ENCODE peak calls at places on chromosomes 6 and 20, in ten cellular contexts. G, L, D, W, I, J, P, F, X and Q are unnamed samples.

GRCh38 chr6:90948540-90948939 is 361.7 kb upstream of the MAP3K7 start:
- DNase-seq in G (no peak), L (no peak), D (no peak), W (no peak), I (no peak), J (no peak), P (no peak), F (no peak), X (no peak), Q (no peak)

GRCh38 chr6:28408076-28408802 is 8.7 kb upstream of the ZSCAN12 start:
- DNase-seq in G (no peak), L (no peak), D (no peak), W (no peak), I (no peak), J (no peak), P (peak), F (no peak), X (no peak), Q (no peak)

GRCh38 chr6:84707161-84707560 is 57.2 kb downstream of the TBX18 start:
- DNase-seq in G (no peak), L (no peak), D (no peak), W (peak), I (no peak), J (no peak), P (no peak), F (no peak), X (no peak), Q (no peak)

GRCh38 chr6:150302801-150303138 is 66.0 kb upstream of the IYD start:
- DNase-seq in G (no peak), L (no peak), D (no peak), W (no peak), I (no peak), J (no peak), P (no peak), F (no peak), X (no peak), Q (no peak)

GRCh38 chr6:152635949-152636674 is 1.1 kb downstream of the SYNE1 start:
- DNase-seq in G (no peak), L (no peak), D (peak), W (peak), I (peak), J (peak), P (peak), F (no peak), X (peak), Q (peak)

GRCh38 chr6:19478992-19479391 is 358.2 kb upstream of the ID4 start:
- DNase-seq in G (no peak), L (no peak), D (no peak), W (peak), I (peak), J (no peak), P (peak), F (peak), X (no peak), Q (no peak)

GRCh38 chr6:165649152-165649551 is 13.9 kb downstream of the PDE10A start:
- DNase-seq in G (no peak), L (no peak), D (no peak), W (no peak), I (no peak), J (no peak), P (no peak), F (no peak), X (no peak), Q (no peak)

GRCh38 chr6:135170849-135171248 is 10.3 kb upstream of the MYB start:
- DNase-seq in G (no peak), L (no peak), D (no peak), W (no peak), I (no peak), J (peak), P (peak), F (no peak), X (no peak), Q (no peak)

GRCh38 chr6:45411959-45412358 is 34.2 kb upstream of the SUPT3H start:
- DNase-seq in G (no peak), L (no peak), D (no peak), W (no peak), I (no peak), J (no peak), P (peak), F (no peak), X (no peak), Q (no peak)

GRCh38 chr6:14524319-14524718 is 406.7 kb downstream of the CD83 start:
- DNase-seq in G (no peak), L (no peak), D (no peak), W (peak), I (peak), J (no peak), P (no peak), F (no peak), X (no peak), Q (no peak)

GRCh38 chr6:14792118-14792955 is 453.5 kb upstream of the JARID2 start:
- DNase-seq in G (no peak), L (no peak), D (no peak), W (peak), I (no peak), J (no peak), P (no peak), F (peak), X (no peak), Q (no peak)

GRCh38 chr20:6637160-6637579 is 130.3 kb upstream of the BMP2 start:
- DNase-seq in G (no peak), L (no peak), D (no peak), W (no peak), I (no peak), J (no peak), P (no peak), F (no peak), X (no peak), Q (no peak)

GRCh38 chr6:35327349-35328027 is 14.9 kb upstream of the PPARD start:
- DNase-seq in G (no peak), L (peak), D (peak), W (peak), I (peak), J (peak), P (peak), F (no peak), X (peak), Q (no peak)

GRCh38 chr20:64182146-64182865 is 18.1 kb downstream of the MYT1 start:
- DNase-seq in G (no peak), L (no peak), D (no peak), W (no peak), I (no peak), J (no peak), P (no peak), F (no peak), X (no peak), Q (no peak)

GRCh38 chr20:2814587-2815051 is at the start of gene C20orf141:
- DNase-seq in G (peak), L (no peak), D (peak), W (peak), I (no peak), J (no peak), P (peak), F (peak), X (no peak), Q (no peak)

GRCh38 chr6:20811112-20811746 is 277.0 kb downstream of the CDKAL1 start:
- DNase-seq in G (peak), L (no peak), D (no peak), W (peak), I (no peak), J (no peak), P (peak), F (peak), X (peak), Q (no peak)

GRCh38 chr6:107634147-107635057 is 144.5 kb downstream of the SOBP start:
- DNase-seq in G (no peak), L (no peak), D (no peak), W (no peak), I (no peak), J (no peak), P (no peak), F (no peak), X (peak), Q (no peak)

GRCh38 chr6:116158641-116159040 is 32.7 kb upstream of the COL10A1 start:
- DNase-seq in G (peak), L (no peak), D (no peak), W (peak), I (no peak), J (no peak), P (peak), F (no peak), X (no peak), Q (no peak)

GRCh38 chr6:15527838-15528617 is 134.8 kb downstream of the DTNBP1 start:
- DNase-seq in G (no peak), L (no peak), D (no peak), W (no peak), I (no peak), J (no peak), P (peak), F (no peak), X (no peak), Q (no peak)

GRCh38 chr6:42452171-42453026 is 673 bp upstream of the TRERF1 start:
- DNase-seq in G (peak), L (peak), D (peak), W (peak), I (peak), J (peak), P (peak), F (no peak), X (peak), Q (no peak)

GRCh38 chr6:64376394-64376793 is 740.8 kb downstream of the PHF3 start:
- DNase-seq in G (no peak), L (no peak), D (no peak), W (no peak), I (no peak), J (no peak), P (no peak), F (no peak), X (no peak), Q (no peak)

GRCh38 chr20:44681796-44682566 is 30.5 kb upstream of the ADA start:
- DNase-seq in G (no peak), L (no peak), D (no peak), W (no peak), I (no peak), J (no peak), P (no peak), F (no peak), X (no peak), Q (no peak)

GRCh38 chr20:3586111-3586510 is 77.1 kb downstream of the GFRA4 start:
- DNase-seq in G (no peak), L (no peak), D (no peak), W (no peak), I (no peak), J (no peak), P (no peak), F (no peak), X (no peak), Q (no peak)

GRCh38 chr6:52839124-52840055 is 1.2 kb downstream of the GSTA5 start:
- DNase-seq in G (peak), L (no peak), D (no peak), W (peak), I (peak), J (peak), P (peak), F (no peak), X (peak), Q (no peak)

GRCh38 chr6:87806635-87807034 is 104.6 kb upstream of the AKIRIN2 start:
- DNase-seq in G (no peak), L (no peak), D (no peak), W (no peak), I (no peak), J (peak), P (no peak), F (no peak), X (no peak), Q (no peak)

GRCh38 chr6:147586044-147586443 is 77.6 kb downstream of the SAMD5 start:
- DNase-seq in G (no peak), L (no peak), D (no peak), W (peak), I (peak), J (no peak), P (peak), F (no peak), X (no peak), Q (no peak)

GRCh38 chr6:4817551-4817950 is 41.3 kb downstream of the CDYL start:
- DNase-seq in G (no peak), L (no peak), D (no peak), W (peak), I (no peak), J (no peak), P (no peak), F (no peak), X (no peak), Q (no peak)

GRCh38 chr6:45916692-45917091 is 99.0 kb downstream of the CLIC5 start:
- DNase-seq in G (no peak), L (no peak), D (no peak), W (no peak), I (no peak), J (no peak), P (no peak), F (no peak), X (no peak), Q (no peak)

GRCh38 chr6:82144852-82145332 is 102.7 kb downstream of the IBTK start:
- DNase-seq in G (peak), L (no peak), D (peak), W (peak), I (peak), J (peak), P (peak), F (peak), X (no peak), Q (no peak)

GRCh38 chr6:32886674-32887383 is 32.8 kb downstream of the PSMB9 start:
- DNase-seq in G (peak), L (no peak), D (peak), W (peak), I (peak), J (no peak), P (peak), F (peak), X (no peak), Q (no peak)

GRCh38 chr6:45504947-45505346 is 127.2 kb upstream of the SUPT3H start:
- DNase-seq in G (no peak), L (no peak), D (no peak), W (peak), I (no peak), J (no peak), P (peak), F (peak), X (peak), Q (no peak)

GRCh38 chr20:872855-873520 is 39.5 kb downstream of the FAM110A start:
- DNase-seq in G (no peak), L (no peak), D (no peak), W (no peak), I (no peak), J (no peak), P (no peak), F (no peak), X (peak), Q (no peak)

GRCh38 chr6:119749341-119749740 is 399.8 kb upstream of the MAN1A1 start:
- DNase-seq in G (no peak), L (no peak), D (no peak), W (no peak), I (no peak), J (no peak), P (no peak), F (no peak), X (no peak), Q (no peak)

GRCh38 chr6:155366325-155366724 is 52.0 kb upstream of the TFB1M start:
- DNase-seq in G (no peak), L (no peak), D (no peak), W (no peak), I (no peak), J (no peak), P (no peak), F (no peak), X (peak), Q (no peak)

GRCh38 chr6:108618623-108619152 is 58.0 kb downstream of the FOXO3 start:
- DNase-seq in G (no peak), L (no peak), D (no peak), W (no peak), I (no peak), J (peak), P (no peak), F (no peak), X (no peak), Q (no peak)

GRCh38 chr20:52280407-52280806 is 88.8 kb upstream of the ZFP64 start:
- DNase-seq in G (no peak), L (no peak), D (no peak), W (no peak), I (no peak), J (no peak), P (no peak), F (no peak), X (no peak), Q (no peak)